ENCODE peak calls at places on chromosomes 1 and 21, in ten cellular contexts. U, Y, J, C, H, S, Z, K, X and T are unnamed samples.

GRCh38 chr1:100458925-100459814 is 78.8 kb upstream of the GPR88 start:
- DNase-seq in S (peak), H (peak), K (peak), Z (peak), U (peak), J (peak), X (peak), C (peak), Y (peak), T (peak)

GRCh38 chr1:17053685-17054410 is at the start of gene SDHB:
- DNase-seq in X (peak), K (peak), Y (peak), Z (peak), U (peak), J (peak), S (peak), C (peak), H (peak), T (peak)

GRCh38 chr1:65176571-65176970 is 28.6 kb downstream of the AK4 start:
- DNase-seq in Y (no peak), H (no peak), J (no peak), C (no peak), U (no peak), S (no peak), Z (no peak), K (no peak), X (no peak), T (no peak)

GRCh38 chr1:65149391-65149729 is 1.4 kb downstream of the AK4 start:
- DNase-seq in Z (no peak), U (no peak), C (no peak), Y (no peak), J (no peak), K (peak), X (no peak), H (no peak), S (no peak), T (no peak)

GRCh38 chr1:2523891-2524609 is 2.3 kb downstream of the PANK4 start:
- DNase-seq in U (no peak), C (no peak), X (no peak), S (no peak), J (no peak), Y (no peak), H (no peak), K (no peak), Z (peak), T (no peak)

GRCh38 chr1:169452921-169453320 is 25.6 kb upstream of the CCDC181 start:
- DNase-seq in Z (no peak), J (no peak), Y (no peak), H (no peak), X (no peak), K (no peak), C (no peak), S (no peak), U (no peak), T (no peak)

GRCh38 chr1:235295902-235296350 is 32.1 kb downstream of the ARID4B start:
- DNase-seq in H (no peak), X (no peak), Y (peak), Z (no peak), K (peak), S (no peak), C (peak), J (peak), U (peak), T (peak)

GRCh38 chr1:1777510-1777909 is 760 bp downstream of the NADK start:
- DNase-seq in Z (no peak), H (peak), J (no peak), Y (peak), X (no peak), S (no peak), K (peak), C (no peak), U (no peak), T (no peak)

GRCh38 chr1:187691439-187691838 is 862.7 kb downstream of the PLA2G4A start:
- DNase-seq in X (no peak), Z (no peak), S (peak), H (no peak), K (peak), Y (no peak), U (no peak), J (peak), C (peak), T (peak)

GRCh38 chr21:45737485-45738166 is 94.1 kb downstream of the PCBP3 start:
- DNase-seq in U (no peak), C (no peak), K (no peak), Z (no peak), X (no peak), J (no peak), H (no peak), S (no peak), Y (no peak), T (no peak)

GRCh38 chr1:209651148-209651547 is 1.1 kb downstream of the LAMB3 start:
- DNase-seq in U (peak), S (peak), K (peak), H (peak), C (peak), J (peak), X (peak), Y (peak), Z (no peak), T (no peak)

GRCh38 chr1:26161408-26162219 is 2.7 kb downstream of the FAM110D start:
- DNase-seq in H (no peak), C (no peak), Z (peak), K (peak), X (peak), U (peak), S (peak), J (no peak), Y (peak), T (no peak)

GRCh38 chr1:21491483-21492170 is 17.6 kb upstream of the ALPL start:
- DNase-seq in K (peak), H (no peak), U (no peak), C (no peak), J (no peak), X (no peak), Y (no peak), Z (no peak), S (no peak), T (no peak)

GRCh38 chr1:226457307-226457712 is 49.4 kb upstream of the PARP1 start:
- DNase-seq in U (no peak), Z (peak), J (peak), H (no peak), K (peak), C (no peak), S (peak), Y (no peak), X (peak), T (no peak)

GRCh38 chr1:170735366-170736263 is 71.7 kb downstream of the PRRX1 start:
- DNase-seq in Y (no peak), U (no peak), X (no peak), J (no peak), H (no peak), Z (no peak), K (no peak), C (no peak), S (no peak), T (no peak)

GRCh38 chr1:243390315-243390875 is 134.6 kb downstream of the SDCCAG8 start:
- DNase-seq in Y (no peak), Z (no peak), K (no peak), J (no peak), C (no peak), S (no peak), X (peak), H (no peak), U (no peak), T (no peak)

GRCh38 chr1:56584910-56585528 is 5.7 kb upstream of the PLPP3 start:
- DNase-seq in Y (no peak), X (no peak), J (peak), K (peak), S (peak), Z (no peak), C (peak), U (peak), H (peak), T (peak)

GRCh38 chr1:116067564-116067887 is 43.7 kb upstream of the MAB21L3 start:
- DNase-seq in J (peak), U (no peak), X (no peak), C (peak), Z (no peak), H (peak), Y (peak), K (peak), S (no peak), T (no peak)

GRCh38 chr1:215518594-215518993 is 48.5 kb upstream of the KCTD3 start:
- DNase-seq in U (no peak), J (no peak), H (no peak), Z (no peak), C (no peak), X (no peak), K (no peak), S (no peak), Y (no peak), T (no peak)

GRCh38 chr1:165381745-165382530 is 25.4 kb upstream of the LMX1A start:
- DNase-seq in C (no peak), Z (no peak), K (no peak), X (no peak), H (no peak), U (no peak), J (no peak), S (no peak), Y (no peak), T (no peak)

GRCh38 chr21:25179116-25179515 is 428.2 kb downstream of the MRPL39 start:
- DNase-seq in X (no peak), Y (no peak), H (no peak), K (peak), Z (no peak), J (no peak), U (no peak), S (no peak), C (peak), T (no peak)

GRCh38 chr1:221263831-221264767 is 384.9 kb downstream of the HLX start:
- DNase-seq in K (peak), X (peak), J (peak), C (peak), Z (peak), S (peak), H (peak), Y (peak), U (peak), T (peak)

GRCh38 chr1:7869136-7869905 is 16.5 kb upstream of the UTS2 start:
- DNase-seq in Y (no peak), S (no peak), Z (no peak), U (no peak), X (no peak), H (no peak), K (no peak), C (no peak), J (no peak), T (no peak)

GRCh38 chr21:27108228-27108627 is 141.3 kb upstream of the ADAMTS5 start:
- DNase-seq in J (peak), U (no peak), Z (no peak), H (no peak), C (peak), K (peak), X (no peak), S (no peak), Y (no peak), T (peak)

GRCh38 chr1:95371666-95372320 is 137.8 kb downstream of the RWDD3 start:
- DNase-seq in C (no peak), U (no peak), J (no peak), S (no peak), Y (no peak), H (no peak), K (no peak), X (no peak), Z (no peak), T (no peak)

GRCh38 chr1:234091065-234091401 is 186.6 kb downstream of the SLC35F3 start:
- DNase-seq in U (no peak), K (no peak), X (no peak), Y (no peak), S (no peak), H (no peak), Z (no peak), C (no peak), J (no peak), T (no peak)

GRCh38 chr1:236806634-236807033 is 11.5 kb downstream of the MTR start:
- DNase-seq in U (no peak), K (no peak), Z (no peak), X (no peak), H (no peak), J (no peak), S (no peak), Y (no peak), C (no peak), T (no peak)

GRCh38 chr1:53530550-53530949 is 71.4 kb downstream of the DMRTB1 start:
- DNase-seq in C (no peak), X (no peak), Z (no peak), U (no peak), K (no peak), J (no peak), Y (no peak), H (no peak), S (no peak), T (no peak)

GRCh38 chr1:99131541-99131940 is 126.9 kb upstream of the PLPPR5 start:
- DNase-seq in Y (no peak), X (no peak), C (no peak), H (no peak), J (no peak), K (no peak), S (no peak), Z (no peak), U (no peak), T (no peak)

GRCh38 chr1:55696181-55696580 is 481.0 kb upstream of the USP24 start:
- DNase-seq in U (no peak), X (no peak), C (peak), Y (no peak), S (no peak), Z (no peak), K (peak), H (peak), J (peak), T (no peak)

GRCh38 chr1:200314085-200314750 is 95.6 kb downstream of the ZNF281 start:
- DNase-seq in J (peak), U (no peak), H (no peak), S (peak), Z (no peak), C (peak), X (no peak), K (peak), Y (peak), T (peak)

GRCh38 chr1:201773764-201774163 is 55.2 kb upstream of the IPO9 start:
- DNase-seq in U (no peak), Z (no peak), Y (no peak), S (no peak), C (no peak), J (no peak), X (no peak), H (no peak), K (no peak), T (no peak)

GRCh38 chr1:30188329-30188728 is 535.1 kb downstream of the MATN1 start:
- DNase-seq in Z (no peak), X (no peak), J (no peak), H (peak), S (no peak), C (no peak), Y (no peak), U (no peak), K (no peak), T (no peak)